ENCODE peak calls at places on chromosomes 1 and 21, in seven cellular contexts. E, B, W, U, F, L and K are unnamed samples.

GRCh38 chr1:228198977-228199590 is 8.8 kb upstream of the OBSCN start:
- DNase-seq in U (peak), F (no peak), W (no peak), B (no peak), L (no peak), E (no peak), K (no peak)

GRCh38 chr1:161986328-161986727 is 37.3 kb downstream of the OLFML2B start:
- DNase-seq in U (no peak), W (no peak), F (no peak), E (no peak), L (no peak), B (no peak), K (no peak)

GRCh38 chr1:70327306-70328076 is 27.0 kb downstream of the ANKRD13C start:
- DNase-seq in U (peak), B (no peak), F (no peak), E (no peak), L (no peak), W (no peak), K (no peak)

GRCh38 chr1:178528219-178528962 is 15.5 kb downstream of the TEX35 start:
- DNase-seq in E (no peak), B (no peak), F (no peak), L (no peak), W (no peak), U (no peak), K (no peak)

GRCh38 chr21:41497008-41497407 is 10.9 kb downstream of the TMPRSS2 start:
- DNase-seq in L (no peak), W (no peak), B (no peak), U (no peak), F (no peak), E (no peak), K (no peak)

GRCh38 chr1:7852778-7853177 is at the start of gene UTS2:
- DNase-seq in E (no peak), W (no peak), F (no peak), B (no peak), L (no peak), U (no peak), K (no peak)

GRCh38 chr21:14361958-14362357 is 21.0 kb downstream of the HSPA13 start:
- DNase-seq in B (no peak), W (no peak), E (no peak), L (peak), F (no peak), U (no peak), K (peak)

GRCh38 chr1:16981269-16981849 is 939 bp upstream of the MFAP2 start:
- DNase-seq in W (no peak), E (no peak), L (peak), B (no peak), U (peak), F (no peak), K (peak)

GRCh38 chr1:41696381-41696780 is 211.9 kb upstream of the EDN2 start:
- DNase-seq in L (no peak), U (no peak), W (no peak), E (no peak), F (no peak), B (no peak), K (no peak)

GRCh38 chr1:22163578-22163977 is 20.7 kb upstream of the WNT4 start:
- DNase-seq in F (no peak), W (no peak), U (no peak), E (no peak), B (no peak), L (no peak), K (no peak)

GRCh38 chr1:236176337-236177336 is 34.3 kb downstream of the GPR137B start:
- DNase-seq in F (no peak), U (peak), E (no peak), L (no peak), W (no peak), B (no peak), K (peak)

GRCh38 chr1:119859647-119860046 is 36.7 kb downstream of the ADAM30 start:
- DNase-seq in U (peak), L (peak), E (no peak), F (no peak), W (peak), B (no peak), K (peak)

GRCh38 chr1:46725736-46726108 is 6.8 kb upstream of the EFCAB14 start:
- DNase-seq in U (no peak), E (no peak), W (no peak), F (no peak), L (peak), B (no peak), K (peak)

GRCh38 chr1:184567648-184568047 is 180.8 kb downstream of the C1orf21 start:
- DNase-seq in B (no peak), U (peak), E (no peak), L (peak), W (no peak), F (no peak), K (peak)

GRCh38 chr1:17624540-17625256 is 85.2 kb downstream of the ARHGEF10L start:
- DNase-seq in F (no peak), B (peak), L (peak), E (no peak), U (peak), W (no peak), K (peak)

GRCh38 chr1:51616903-51617708 is at the start of gene OSBPL9:
- DNase-seq in L (peak), F (peak), B (peak), U (peak), W (peak), E (peak), K (peak)

GRCh38 chr1:51620470-51620869 is 3.6 kb downstream of the OSBPL9 start:
- DNase-seq in B (no peak), W (no peak), F (no peak), U (no peak), L (no peak), E (no peak), K (no peak)

GRCh38 chr1:51618715-51619114 is 1.8 kb downstream of the OSBPL9 start:
- DNase-seq in E (no peak), L (no peak), B (no peak), U (no peak), F (no peak), W (no peak), K (no peak)

GRCh38 chr1:51615780-51616291 is 1.1 kb upstream of the OSBPL9 start:
- DNase-seq in W (no peak), E (no peak), L (no peak), U (no peak), B (no peak), F (no peak), K (no peak)

DNA sequence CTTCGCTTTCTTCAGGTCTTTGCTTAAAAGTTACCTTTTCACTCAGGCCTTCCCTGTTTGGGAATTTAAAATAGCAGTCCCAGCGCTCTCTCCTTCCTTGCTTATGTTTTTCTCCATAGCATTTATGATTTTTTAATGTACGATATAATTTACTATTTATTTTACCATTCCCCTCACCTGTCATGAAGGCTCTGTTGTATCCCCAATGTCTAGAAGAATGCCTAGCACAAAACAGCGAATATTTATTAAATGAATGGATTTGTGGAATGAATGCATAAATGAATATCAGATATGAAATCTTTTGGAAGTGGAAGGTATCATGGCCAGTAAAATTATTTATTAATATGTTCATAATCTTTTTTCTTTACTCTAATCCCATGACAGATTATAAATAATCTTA is 402 bp upstream of the OSBPL9 start:
- DNase-seq in E (no peak), U (no peak), B (no peak), L (no peak), F (no peak), W (no peak), K (no peak)
- H3K4me3 ChIP-seq in E (no peak), U (peak), B (no peak), L (peak), F (no peak), W (peak), K (peak)

DNA sequence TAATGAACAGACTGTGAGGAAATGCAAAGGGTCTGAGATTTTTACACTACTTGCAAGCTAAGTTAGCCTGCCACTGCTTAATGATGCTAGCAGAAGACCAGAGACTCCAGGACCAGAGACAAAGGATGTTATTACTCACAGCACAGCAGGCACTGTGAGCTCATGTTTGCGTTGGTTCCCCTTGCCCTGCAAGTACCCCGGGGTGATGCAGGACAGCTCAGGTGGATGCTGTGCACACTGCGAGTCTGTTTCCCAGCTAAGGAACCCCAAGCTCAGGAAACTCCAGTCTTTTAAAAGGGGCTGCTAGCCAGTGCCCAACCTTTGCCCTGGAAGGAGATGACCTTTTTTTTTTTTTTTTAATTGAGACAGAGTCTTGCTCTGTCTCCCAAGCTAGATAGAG is 1.2 kb downstream of the FHAD1 start:
- DNase-seq in F (no peak), B (no peak), E (no peak), L (no peak), U (no peak), W (no peak), K (no peak)
- H3K4me3 ChIP-seq in F (no peak), B (no peak), E (no peak), L (no peak), U (no peak), W (no peak), K (no peak)

DNA sequence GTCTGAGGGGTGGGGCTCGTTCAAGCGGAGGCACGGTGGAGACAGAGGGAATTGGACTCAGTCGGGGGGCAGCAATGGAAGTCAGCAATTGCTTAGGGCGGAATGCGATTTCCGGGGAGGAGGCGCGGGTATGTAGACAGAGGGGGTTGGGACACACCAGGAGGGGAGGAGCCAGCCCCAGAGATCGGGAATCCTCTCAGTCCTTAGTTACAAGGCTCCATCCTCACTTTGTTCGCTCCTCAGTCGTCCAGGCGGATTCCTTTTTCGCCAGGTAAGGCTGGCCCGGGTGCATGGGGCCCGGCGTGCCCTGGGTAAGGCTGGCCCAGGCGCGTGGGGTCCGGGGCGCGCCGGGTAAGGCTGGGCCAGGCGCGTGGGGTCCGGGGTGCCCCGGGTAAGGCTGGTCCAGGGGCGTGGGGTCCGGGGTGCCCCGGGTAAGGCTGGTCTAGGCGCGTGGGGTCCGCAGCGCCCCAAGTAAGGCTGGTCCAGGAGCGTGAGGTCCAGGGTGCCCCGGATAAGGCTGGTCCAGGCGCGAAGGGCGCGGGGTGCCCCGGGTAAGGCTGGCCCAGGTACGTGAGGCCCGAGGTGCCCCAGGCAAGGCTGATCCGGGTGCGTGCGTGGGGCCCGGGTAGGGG is at the start of gene L1TD1:
- DNase-seq in W (no peak), E (no peak), B (no peak), L (no peak), F (peak), U (peak), K (no peak)
- H3K4me3 ChIP-seq in W (no peak), E (no peak), B (no peak), L (peak), F (peak), U (no peak), K (no peak)

GRCh38 chr1:2274231-2274967 is 46.3 kb downstream of the SKI start:
- DNase-seq in W (no peak), E (no peak), L (no peak), F (no peak), B (no peak), U (no peak), K (no peak)
- H3K4me3 ChIP-seq in W (no peak), E (no peak), L (no peak), F (no peak), B (no peak), U (no peak), K (no peak)